ENCODE peak calls at places on chromosomes 12 and 14, in four cellular contexts. One of them, this sample, is unnamed.

GRCh38 chr12:6867407-6868210 is at the start of gene TPI1:
- DNase-seq in dorsolateral prefrontal cortex: peak; percentile 82
- DNase-seq in small intestine: peak; percentile 81
- DNase-seq in GM23248: peak; percentile 93
- DNase-seq in this sample: peak; percentile 82

GRCh38 chr14:103284574-103285467 is 49.2 kb upstream of the EIF5 start:
- DNase-seq in dorsolateral prefrontal cortex: no peak
- DNase-seq in small intestine: peak; percentile 24
- DNase-seq in GM23248: peak; percentile 53
- DNase-seq in this sample: no peak

GRCh38 chr14:31270196-31270772 is 62.7 kb upstream of the HECTD1 start:
- DNase-seq in dorsolateral prefrontal cortex: no peak
- DNase-seq in small intestine: no peak
- DNase-seq in GM23248: peak; percentile 31
- DNase-seq in this sample: no peak

GRCh38 chr12:59004466-59004865 is 84.2 kb upstream of the LRIG3 start:
- DNase-seq in dorsolateral prefrontal cortex: no peak
- DNase-seq in small intestine: no peak
- DNase-seq in GM23248: no peak
- DNase-seq in this sample: no peak

GRCh38 chr12:89980236-89980635 is 271.6 kb upstream of the ATP2B1 start:
- DNase-seq in dorsolateral prefrontal cortex: no peak
- DNase-seq in small intestine: no peak
- DNase-seq in GM23248: peak; percentile 76
- DNase-seq in this sample: no peak

GRCh38 chr12:78473136-78473535 is 391.4 kb upstream of the SYT1 start:
- DNase-seq in dorsolateral prefrontal cortex: no peak
- DNase-seq in small intestine: no peak
- DNase-seq in GM23248: peak; percentile 23
- DNase-seq in this sample: no peak

GRCh38 chr12:49730568-49731101 is 10.7 kb upstream of the TMBIM6 start:
- DNase-seq in dorsolateral prefrontal cortex: no peak
- DNase-seq in small intestine: no peak
- DNase-seq in GM23248: peak; percentile 52
- DNase-seq in this sample: no peak

GRCh38 chr12:50523772-50524171 is 19.0 kb downstream of the DIP2B start:
- DNase-seq in dorsolateral prefrontal cortex: no peak
- DNase-seq in small intestine: no peak
- DNase-seq in GM23248: no peak
- DNase-seq in this sample: no peak

GRCh38 chr12:111084172-111084571 is 163.8 kb upstream of the MYL2 start:
- DNase-seq in dorsolateral prefrontal cortex: no peak
- DNase-seq in small intestine: no peak
- DNase-seq in GM23248: no peak
- DNase-seq in this sample: no peak

GRCh38 chr12:67482751-67483661 is 165.5 kb upstream of the DYRK2 start:
- DNase-seq in dorsolateral prefrontal cortex: peak; percentile 82
- DNase-seq in small intestine: peak; percentile 65
- DNase-seq in GM23248: peak; percentile 59
- DNase-seq in this sample: peak; percentile 68

GRCh38 chr12:19036673-19037357 is 92.7 kb upstream of the PLEKHA5 start:
- DNase-seq in dorsolateral prefrontal cortex: no peak
- DNase-seq in small intestine: no peak
- DNase-seq in GM23248: peak; percentile 9
- DNase-seq in this sample: no peak

GRCh38 chr14:91899777-91900176 is 32.4 kb upstream of the TC2N start:
- DNase-seq in dorsolateral prefrontal cortex: no peak
- DNase-seq in small intestine: no peak
- DNase-seq in GM23248: peak; percentile 75
- DNase-seq in this sample: no peak

GRCh38 chr12:3704512-3705348 is 48.2 kb downstream of the CRACR2A start:
- DNase-seq in dorsolateral prefrontal cortex: no peak
- DNase-seq in small intestine: no peak
- DNase-seq in GM23248: peak; percentile 45
- DNase-seq in this sample: no peak

GRCh38 chr12:51822261-51822616 is 26.3 kb downstream of the FIGNL2 start:
- DNase-seq in dorsolateral prefrontal cortex: no peak
- DNase-seq in small intestine: no peak
- DNase-seq in GM23248: no peak
- DNase-seq in this sample: no peak

GRCh38 chr14:30035361-30035760 is 107.7 kb upstream of the PRKD1 start:
- DNase-seq in dorsolateral prefrontal cortex: no peak
- DNase-seq in small intestine: no peak
- DNase-seq in GM23248: no peak
- DNase-seq in this sample: no peak

GRCh38 chr14:88422919-88423318 is 37.5 kb downstream of the SPATA7 start:
- DNase-seq in dorsolateral prefrontal cortex: no peak
- DNase-seq in small intestine: no peak
- DNase-seq in GM23248: peak; percentile 94
- DNase-seq in this sample: no peak

GRCh38 chr12:110528277-110528839 is 26.2 kb downstream of the RAD9B start:
- DNase-seq in dorsolateral prefrontal cortex: no peak
- DNase-seq in small intestine: no peak
- DNase-seq in GM23248: no peak
- DNase-seq in this sample: no peak

GRCh38 chr12:56154246-56154771 is 1.9 kb downstream of the MYL6B start:
- DNase-seq in dorsolateral prefrontal cortex: no peak
- DNase-seq in small intestine: no peak
- DNase-seq in GM23248: no peak
- DNase-seq in this sample: no peak

DNA sequence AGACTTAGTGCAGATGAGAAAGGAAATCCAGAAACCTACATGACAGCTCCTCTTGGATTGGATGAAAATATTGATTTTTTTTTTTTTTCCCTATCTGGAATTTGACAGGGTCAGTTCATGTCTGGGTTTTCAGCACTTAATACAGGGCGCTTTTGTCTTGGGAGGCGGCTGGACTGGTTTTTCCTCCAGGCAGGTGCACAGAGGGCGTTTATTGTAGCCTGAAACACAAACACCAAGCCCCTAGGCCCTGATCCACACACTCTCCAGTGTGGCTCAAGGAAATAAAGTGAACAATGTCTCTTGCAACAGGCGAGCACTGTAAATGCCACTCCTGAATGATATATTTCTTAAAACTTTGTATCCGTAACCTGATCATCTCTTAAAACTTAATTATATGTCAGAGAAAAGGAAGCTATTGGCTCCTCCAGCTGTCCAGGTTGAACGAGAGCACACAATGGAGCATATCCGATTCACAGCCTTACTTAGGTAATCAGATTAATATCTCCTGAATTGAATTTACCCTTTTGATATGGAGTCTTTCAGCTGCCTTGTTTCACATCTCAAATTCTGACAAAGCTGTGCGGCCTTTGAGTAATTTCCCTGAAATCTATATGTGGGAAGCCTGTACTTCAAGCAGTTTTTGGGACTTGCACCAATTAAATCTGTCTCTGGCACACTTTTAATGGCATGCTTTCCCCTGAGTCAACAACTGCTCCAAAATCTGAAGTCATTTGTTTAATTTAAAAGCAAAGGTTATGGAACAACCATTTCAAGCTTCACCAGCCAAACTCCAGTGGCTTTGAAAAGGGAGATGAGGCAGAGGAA is 485.7 kb downstream of the ZFP36L1 start:
- DNase-seq in dorsolateral prefrontal cortex: no peak
- DNase-seq in small intestine: peak; percentile 63
- DNase-seq in GM23248: peak; percentile 9
- DNase-seq in this sample: no peak
- H3K27ac ChIP-seq in dorsolateral prefrontal cortex: peak overlapping the region; percentile 1
- H3K27ac ChIP-seq in small intestine: no peak overlapping the region
- H3K27ac ChIP-seq in GM23248: peak overlapping the region; percentile 5
- H3K27ac ChIP-seq in this sample: no peak overlapping the region

GRCh38 chr12:113162102-113163029 is 12.8 kb downstream of the CFAP73 start:
- DNase-seq in dorsolateral prefrontal cortex: no peak
- DNase-seq in small intestine: no peak
- DNase-seq in GM23248: peak; percentile 28
- DNase-seq in this sample: no peak

GRCh38 chr12:113164014-113164413 is 14.5 kb downstream of the CFAP73 start:
- DNase-seq in dorsolateral prefrontal cortex: no peak
- DNase-seq in small intestine: no peak
- DNase-seq in GM23248: no peak
- DNase-seq in this sample: no peak

GRCh38 chr12:113161415-113162016 is 12.0 kb downstream of the CFAP73 start:
- DNase-seq in dorsolateral prefrontal cortex: peak; percentile 87
- DNase-seq in small intestine: no peak
- DNase-seq in GM23248: no peak
- DNase-seq in this sample: peak; percentile 41

GRCh38 chr12:113165521-113166450 is 16.3 kb downstream of the CFAP73 start:
- DNase-seq in dorsolateral prefrontal cortex: no peak
- DNase-seq in small intestine: no peak
- DNase-seq in GM23248: no peak
- DNase-seq in this sample: no peak

GRCh38 chr12:113163030-113163360 is 13.5 kb downstream of the CFAP73 start:
- DNase-seq in dorsolateral prefrontal cortex: no peak
- DNase-seq in small intestine: no peak
- DNase-seq in GM23248: no peak
- DNase-seq in this sample: no peak
- H3K27ac ChIP-seq in dorsolateral prefrontal cortex: no peak overlapping the region
- H3K27ac ChIP-seq in small intestine: no peak overlapping the region
- H3K27ac ChIP-seq in GM23248: no peak overlapping the region
- H3K27ac ChIP-seq in this sample: no peak overlapping the region

GRCh38 chr12:24011927-24012326 is 62.5 kb upstream of the SOX5 start:
- DNase-seq in dorsolateral prefrontal cortex: no peak
- DNase-seq in small intestine: no peak
- DNase-seq in GM23248: no peak
- DNase-seq in this sample: no peak

GRCh38 chr12:24012528-24012927 is 63.1 kb upstream of the SOX5 start:
- DNase-seq in dorsolateral prefrontal cortex: no peak
- DNase-seq in small intestine: no peak
- DNase-seq in GM23248: no peak
- DNase-seq in this sample: no peak

GRCh38 chr12:24014240-24014639 is 64.8 kb upstream of the SOX5 start:
- DNase-seq in dorsolateral prefrontal cortex: no peak
- DNase-seq in small intestine: no peak
- DNase-seq in GM23248: no peak
- DNase-seq in this sample: no peak

GRCh38 chr12:24015771-24016170 is 66.3 kb upstream of the SOX5 start:
- DNase-seq in dorsolateral prefrontal cortex: no peak
- DNase-seq in small intestine: no peak
- DNase-seq in GM23248: no peak
- DNase-seq in this sample: no peak

DNA sequence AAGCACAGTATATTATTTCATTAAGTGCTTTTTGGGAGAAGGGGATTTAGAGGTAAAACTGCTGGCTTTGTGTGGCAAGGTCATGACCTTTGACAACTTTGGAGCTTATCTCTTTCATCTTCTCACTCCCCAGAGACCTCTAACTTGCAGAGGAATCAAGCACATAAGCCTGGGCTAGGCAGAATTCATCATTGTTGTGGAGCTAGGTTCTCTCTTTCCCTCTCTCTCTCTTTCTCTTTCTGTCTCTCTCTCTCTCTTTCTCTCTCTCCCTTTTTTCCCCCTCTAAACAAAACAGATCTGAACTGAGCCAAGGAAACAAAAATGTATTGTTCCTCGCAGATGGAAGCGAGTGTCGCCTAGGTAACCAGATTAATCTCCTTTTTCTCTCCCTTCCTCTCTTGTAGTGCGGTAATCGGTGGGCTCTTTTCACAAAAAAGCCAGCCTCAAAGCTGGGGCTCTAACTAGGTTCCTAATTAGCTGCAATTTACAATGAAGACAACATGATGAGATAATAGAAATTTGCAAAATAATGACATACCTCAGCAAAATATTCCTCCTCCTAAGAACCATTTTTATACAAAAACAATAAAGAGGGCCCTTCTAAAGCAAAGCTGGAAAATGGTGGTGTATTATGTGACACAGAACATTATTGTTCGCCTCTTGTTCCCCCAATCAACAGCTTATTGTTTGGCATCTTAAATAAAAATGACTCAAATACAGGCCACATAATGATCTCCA is 65.6 kb upstream of the SOX5 start:
- DNase-seq in dorsolateral prefrontal cortex: no peak
- DNase-seq in small intestine: no peak
- DNase-seq in GM23248: no peak
- DNase-seq in this sample: no peak
- H3K27ac ChIP-seq in dorsolateral prefrontal cortex: no peak overlapping the region
- H3K27ac ChIP-seq in small intestine: no peak overlapping the region
- H3K27ac ChIP-seq in GM23248: no peak overlapping the region
- H3K27ac ChIP-seq in this sample: peak overlapping the region; percentile 40

GRCh38 chr14:68085742-68086141 is 266.2 kb downstream of the RAD51B start:
- DNase-seq in dorsolateral prefrontal cortex: no peak
- DNase-seq in small intestine: no peak
- DNase-seq in GM23248: no peak
- DNase-seq in this sample: no peak
- H3K27ac ChIP-seq in dorsolateral prefrontal cortex: no peak overlapping the region
- H3K27ac ChIP-seq in small intestine: no peak overlapping the region
- H3K27ac ChIP-seq in GM23248: no peak overlapping the region
- H3K27ac ChIP-seq in this sample: no peak overlapping the region

GRCh38 chr12:2691001-2691339 is 103.8 kb upstream of the FKBP4 start:
- DNase-seq in dorsolateral prefrontal cortex: no peak
- DNase-seq in small intestine: peak; percentile 30
- DNase-seq in GM23248: no peak
- DNase-seq in this sample: no peak

GRCh38 chr12:2689879-2690278 is 104.9 kb upstream of the FKBP4 start:
- DNase-seq in dorsolateral prefrontal cortex: no peak
- DNase-seq in small intestine: no peak
- DNase-seq in GM23248: no peak
- DNase-seq in this sample: no peak

GRCh38 chr12:2689393-2689792 is 105.4 kb upstream of the FKBP4 start:
- DNase-seq in dorsolateral prefrontal cortex: no peak
- DNase-seq in small intestine: no peak
- DNase-seq in GM23248: no peak
- DNase-seq in this sample: no peak

GRCh38 chr12:2691340-2692111 is 103.2 kb upstream of the FKBP4 start:
- DNase-seq in dorsolateral prefrontal cortex: no peak
- DNase-seq in small intestine: peak; percentile 40
- DNase-seq in GM23248: no peak
- DNase-seq in this sample: no peak

DNA sequence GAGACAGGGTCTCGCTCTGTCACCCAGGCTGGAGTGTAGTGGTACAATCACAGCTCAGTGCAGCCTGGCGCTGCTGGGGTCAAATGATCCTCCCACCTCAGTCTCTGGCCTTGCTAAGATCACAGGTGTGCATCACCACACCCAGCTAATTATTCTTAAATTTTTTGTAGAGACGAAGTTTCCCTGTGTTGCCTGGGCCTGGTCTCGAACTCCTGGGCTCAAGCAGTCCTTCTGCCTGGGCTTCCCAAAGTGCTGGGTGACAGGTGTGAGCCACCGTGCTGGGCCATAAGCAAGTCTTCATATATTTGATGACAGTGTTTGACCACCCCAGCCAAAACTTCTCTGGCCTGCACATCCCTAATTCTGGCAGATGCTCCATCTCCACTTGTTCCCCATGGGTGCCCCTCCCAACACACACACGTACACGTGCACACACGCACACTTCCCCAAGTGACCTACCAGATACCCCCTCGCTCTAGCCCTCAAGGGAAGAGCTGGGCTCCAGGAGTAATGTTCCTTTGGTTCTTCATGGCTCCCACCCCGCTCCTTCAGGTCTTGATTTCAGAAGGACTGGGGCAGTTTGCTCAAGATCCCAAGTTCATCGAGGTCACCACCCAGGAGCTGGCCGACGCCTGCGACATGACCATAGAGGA is 104.3 kb upstream of the FKBP4 start:
- DNase-seq in dorsolateral prefrontal cortex: no peak
- DNase-seq in small intestine: no peak
- DNase-seq in GM23248: no peak
- DNase-seq in this sample: no peak
- H3K27ac ChIP-seq in dorsolateral prefrontal cortex: no peak overlapping the region
- H3K27ac ChIP-seq in small intestine: no peak overlapping the region
- H3K27ac ChIP-seq in GM23248: no peak overlapping the region
- H3K27ac ChIP-seq in this sample: no peak overlapping the region